ENCODE peak calls at places on chromosomes 2 and 18, in seven cellular contexts. L is HCT116, M is HepG2, N is K562, V is GM12878, K is SK-N-SH, P is H1. Y is an unnamed sample.

GRCh38 chr2:195016821-195017220 is 640.2 kb upstream of the SLC39A10 start:
- DNase-seq in M (no peak), P (no peak), L (no peak), K (no peak), N (no peak), V (no peak), Y (no peak)

GRCh38 chr2:171522804-171523338 is 597 bp downstream of the CYBRD1 start:
- DNase-seq in M (no peak), P (no peak), N (peak; percentile 64), V (no peak), L (no peak), K (no peak), Y (peak; percentile 21)

GRCh38 chr2:177078416-177078815 is 134.2 kb upstream of the HNRNPA3 start:
- DNase-seq in P (no peak), L (no peak), V (no peak), M (no peak), N (no peak), K (no peak), Y (peak; percentile 43)

GRCh38 chr2:185608799-185609198 is 129.8 kb upstream of the FSIP2 start:
- DNase-seq in L (peak; percentile 8), P (no peak), N (no peak), V (no peak), K (peak; percentile 5), M (no peak), Y (peak; percentile 49)

GRCh38 chr2:240134956-240135520 is 1.1 kb downstream of the COPS9 start:
- DNase-seq in P (no peak), L (no peak), K (no peak), M (no peak), N (no peak), V (no peak), Y (no peak)

GRCh38 chr2:95350320-95351079 is 52.0 kb upstream of the FAHD2A start:
- DNase-seq in P (no peak), K (no peak), N (no peak), M (no peak), V (no peak), L (no peak), Y (no peak)

GRCh38 chr2:102703748-102704147 is 58.1 kb upstream of the TMEM182 start:
- DNase-seq in V (no peak), L (peak; percentile 23), N (peak; percentile 58), P (no peak), K (no peak), M (peak; percentile 33), Y (peak; percentile 48)

GRCh38 chr2:11907178-11907577 is 160.7 kb downstream of the LPIN1 start:
- DNase-seq in V (no peak), P (no peak), M (no peak), K (no peak), N (no peak), L (no peak), Y (no peak)

GRCh38 chr18:72407048-72407447 is 137.1 kb downstream of the CBLN2 start:
- DNase-seq in K (no peak), L (no peak), M (no peak), P (no peak), V (no peak), N (no peak), Y (no peak)

GRCh38 chr2:132582360-132582759 is 87.6 kb downstream of the LYPD1 start:
- DNase-seq in L (no peak), M (no peak), P (peak; percentile 43), V (no peak), N (no peak), K (no peak), Y (peak; percentile 26)

GRCh38 chr18:79521806-79522205 is 126.1 kb downstream of the NFATC1 start:
- DNase-seq in N (no peak), L (no peak), P (no peak), K (no peak), V (no peak), M (no peak), Y (no peak)

GRCh38 chr2:228180126-228181097 is 1.1 kb downstream of the SPHKAP start:
- DNase-seq in N (no peak), M (no peak), K (peak; percentile 7), P (peak; percentile 67), L (no peak), V (no peak), Y (peak; percentile 24)

GRCh38 chr2:30152385-30152784 is 5.6 kb downstream of the YPEL5 start:
- DNase-seq in L (no peak), V (no peak), K (peak; percentile 46), P (no peak), M (no peak), N (no peak), Y (no peak)

GRCh38 chr2:30148850-30149249 is 2.0 kb downstream of the YPEL5 start:
- DNase-seq in P (no peak), M (no peak), L (no peak), K (no peak), N (peak; percentile 16), V (no peak), Y (no peak)

GRCh38 chr2:30149513-30149912 is 2.7 kb downstream of the YPEL5 start:
- DNase-seq in V (no peak), N (peak; percentile 53), P (peak; percentile 53), M (peak; percentile 59), K (no peak), L (no peak), Y (peak; percentile 24)

GRCh38 chr2:30149976-30150375 is 3.2 kb downstream of the YPEL5 start:
- DNase-seq in K (no peak), P (no peak), V (no peak), M (no peak), N (no peak), L (no peak), Y (no peak)

GRCh38 chr2:30150786-30151185 is 4.0 kb downstream of the YPEL5 start:
- DNase-seq in V (no peak), L (no peak), K (no peak), P (no peak), M (no peak), N (peak; percentile 38), Y (no peak)
- TF ChIP-seq JUND in V (no peak), L (no peak), K (no peak), P (no peak), M (no peak), N (no peak), Y (no peak)

DNA sequence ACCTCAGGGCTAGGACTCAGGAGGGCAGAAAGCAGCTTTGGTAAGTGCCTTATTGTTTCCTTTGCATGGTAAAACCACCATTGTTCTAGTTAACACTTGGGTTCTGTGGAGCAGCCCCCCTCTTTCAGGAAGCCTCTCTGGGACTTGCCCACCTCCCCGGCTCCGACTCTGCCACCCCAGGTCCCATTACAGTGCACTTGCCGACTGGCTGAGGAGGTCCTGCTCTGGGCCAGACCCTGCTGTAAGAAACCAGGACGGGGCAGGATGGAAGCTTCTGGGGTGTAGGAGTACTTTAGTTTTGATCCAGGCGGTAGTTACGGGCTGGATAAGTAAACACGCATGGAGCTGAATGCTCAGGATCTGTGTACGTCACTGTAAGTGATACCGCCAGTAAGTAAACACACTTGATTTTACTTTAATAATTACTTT is 25.4 kb downstream of the HS1BP3 start:
- DNase-seq in V (no peak), L (no peak), P (no peak), K (no peak), N (no peak), M (no peak), Y (no peak)
- TF ChIP-seq JUND in V (no peak), L (no peak), P (no peak), K (no peak), N (no peak), M (no peak), Y (no peak)

GRCh38 chr2:4679391-4679790 is 976.0 kb downstream of the DCDC2C start:
- DNase-seq in K (no peak), L (no peak), V (no peak), P (no peak), M (no peak), N (no peak), Y (no peak)

GRCh38 chr2:4674007-4674406 is 970.6 kb downstream of the DCDC2C start:
- DNase-seq in V (no peak), P (no peak), N (no peak), L (no peak), M (no peak), K (no peak), Y (no peak)

GRCh38 chr2:4673025-4673489 is 969.7 kb downstream of the DCDC2C start:
- DNase-seq in V (no peak), N (peak; percentile 22), L (no peak), M (peak; percentile 78), K (no peak), P (no peak), Y (peak; percentile 23)

GRCh38 chr2:4675295-4675694 is 971.9 kb downstream of the DCDC2C start:
- DNase-seq in V (no peak), L (no peak), K (no peak), P (no peak), N (no peak), M (no peak), Y (no peak)

GRCh38 chr2:4678937-4679336 is 975.6 kb downstream of the DCDC2C start:
- DNase-seq in V (no peak), L (no peak), M (no peak), K (no peak), N (no peak), P (no peak), Y (no peak)
- TF ChIP-seq JUND in V (no peak), L (no peak), M (no peak), K (no peak), N (no peak), P (no peak), Y (no peak)

DNA sequence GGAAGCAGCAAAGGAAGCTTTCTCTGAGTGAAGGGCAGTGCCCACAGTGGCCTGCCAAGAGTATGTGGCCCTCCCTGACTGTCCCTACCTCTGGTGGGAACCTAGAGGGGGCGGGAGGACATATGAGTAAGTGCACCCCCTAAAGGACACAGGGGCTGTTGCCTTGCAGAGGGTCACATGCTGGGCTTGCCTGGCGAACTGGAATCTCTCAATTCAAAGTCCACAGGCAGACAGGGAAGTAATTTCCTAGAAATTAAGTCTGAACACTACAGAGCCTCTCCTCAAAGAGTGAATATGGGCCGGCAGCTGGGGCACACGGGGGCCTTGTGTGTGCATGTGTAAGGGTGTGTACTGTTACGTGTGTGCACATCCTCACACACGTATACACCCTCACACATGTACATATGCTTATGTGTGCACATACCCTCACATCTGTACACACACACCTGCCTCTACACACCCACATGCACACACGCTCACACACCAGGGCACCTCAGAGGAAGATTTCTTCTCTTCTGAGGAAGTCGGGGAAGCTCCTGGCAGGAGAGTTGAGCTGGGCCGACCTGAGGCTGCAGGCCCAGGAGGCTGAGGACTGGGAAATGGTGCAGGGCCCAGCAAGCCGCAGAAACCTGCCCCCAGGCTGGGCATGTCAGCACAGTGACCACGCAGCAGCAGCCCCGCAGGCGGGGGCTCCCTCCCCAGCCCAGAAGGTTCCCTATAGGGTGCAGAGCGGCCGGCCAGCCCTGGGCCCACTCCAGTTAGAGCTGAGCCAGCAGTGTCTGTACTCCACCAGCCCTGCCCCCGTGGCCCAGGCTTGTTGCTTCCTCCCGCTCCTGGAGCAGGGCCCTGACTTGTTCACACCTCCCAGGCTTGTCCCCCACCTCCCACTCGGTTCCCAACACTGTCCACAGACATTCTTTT is 77.4 kb upstream of the TAF1B start:
- DNase-seq in M (peak; percentile 68), V (no peak), L (no peak), P (no peak), N (no peak), K (no peak), Y (no peak)
- TF ChIP-seq JUND in M (no peak), V (no peak), L (no peak), P (no peak), N (no peak), K (no peak), Y (no peak)

GRCh38 chr2:84963692-84964405 is 7.1 kb upstream of the KCMF1 start:
- DNase-seq in V (no peak), K (no peak), L (no peak), M (peak; percentile 99), P (no peak), N (no peak), Y (no peak)
- TF ChIP-seq JUND in V (no peak), K (no peak), L (peak; percentile 52), M (peak; percentile 92), P (no peak), N (no peak), Y (no peak)

Y was measured in T47D.